ENCODE peak calls at places on chromosomes 3 and 15, in ten cellular contexts. One of them, this sample, is unnamed.

GRCh38 chr3:77038468-77038927 is 1.4 kb upstream of the ROBO2 start:
- DNase-seq in HepG2: peak
- DNase-seq in ovary: peak
- DNase-seq in Peyer's patch: no peak
- DNase-seq in prostate gland: peak
- DNase-seq in stomach: peak
- DNase-seq in IMR-90: peak
- DNase-seq in GM12892: no peak
- DNase-seq in right lobe of liver: peak
- DNase-seq in A549: peak
- DNase-seq in this sample: peak

GRCh38 chr15:98400120-98400519 is 248.2 kb upstream of the IGF1R start:
- DNase-seq in HepG2: no peak
- DNase-seq in ovary: no peak
- DNase-seq in Peyer's patch: no peak
- DNase-seq in prostate gland: no peak
- DNase-seq in stomach: no peak
- DNase-seq in IMR-90: no peak
- DNase-seq in GM12892: no peak
- DNase-seq in right lobe of liver: no peak
- DNase-seq in A549: no peak
- DNase-seq in this sample: no peak

GRCh38 chr3:42090973-42091731 is at the start of gene TRAK1:
- DNase-seq in HepG2: no peak
- DNase-seq in ovary: no peak
- DNase-seq in Peyer's patch: no peak
- DNase-seq in prostate gland: peak
- DNase-seq in stomach: no peak
- DNase-seq in IMR-90: no peak
- DNase-seq in GM12892: no peak
- DNase-seq in right lobe of liver: no peak
- DNase-seq in A549: no peak
- DNase-seq in this sample: peak

GRCh38 chr3:53254810-53255359 is 937 bp downstream of the TKT start:
- DNase-seq in HepG2: no peak
- DNase-seq in ovary: peak
- DNase-seq in Peyer's patch: peak
- DNase-seq in prostate gland: peak
- DNase-seq in stomach: peak
- DNase-seq in IMR-90: peak
- DNase-seq in GM12892: peak
- DNase-seq in right lobe of liver: peak
- DNase-seq in A549: no peak
- DNase-seq in this sample: peak

GRCh38 chr15:100210338-100210737 is 131.4 kb downstream of the ADAMTS17 start:
- DNase-seq in HepG2: no peak
- DNase-seq in ovary: no peak
- DNase-seq in Peyer's patch: no peak
- DNase-seq in prostate gland: no peak
- DNase-seq in stomach: no peak
- DNase-seq in IMR-90: no peak
- DNase-seq in GM12892: no peak
- DNase-seq in right lobe of liver: no peak
- DNase-seq in A549: no peak
- DNase-seq in this sample: no peak

GRCh38 chr15:28911295-28911979 is 25.7 kb downstream of the APBA2 start:
- DNase-seq in HepG2: no peak
- DNase-seq in ovary: no peak
- DNase-seq in Peyer's patch: no peak
- DNase-seq in prostate gland: no peak
- DNase-seq in stomach: no peak
- DNase-seq in IMR-90: no peak
- DNase-seq in GM12892: no peak
- DNase-seq in right lobe of liver: peak
- DNase-seq in A549: no peak
- DNase-seq in this sample: no peak

GRCh38 chr15:52221730-52222129 is 30.5 kb upstream of the GNB5 start:
- DNase-seq in HepG2: no peak
- DNase-seq in ovary: no peak
- DNase-seq in Peyer's patch: no peak
- DNase-seq in prostate gland: no peak
- DNase-seq in stomach: no peak
- DNase-seq in IMR-90: no peak
- DNase-seq in GM12892: no peak
- DNase-seq in right lobe of liver: no peak
- DNase-seq in A549: no peak
- DNase-seq in this sample: no peak

GRCh38 chr15:26967719-26968269 is 3.2 kb upstream of the GABRG3 start:
- DNase-seq in HepG2: no peak
- DNase-seq in ovary: no peak
- DNase-seq in Peyer's patch: no peak
- DNase-seq in prostate gland: no peak
- DNase-seq in stomach: no peak
- DNase-seq in IMR-90: no peak
- DNase-seq in GM12892: no peak
- DNase-seq in right lobe of liver: no peak
- DNase-seq in A549: no peak
- DNase-seq in this sample: peak

GRCh38 chr3:191070762-191071365 is 128.2 kb upstream of the OSTN start:
- DNase-seq in HepG2: no peak
- DNase-seq in ovary: no peak
- DNase-seq in Peyer's patch: no peak
- DNase-seq in prostate gland: no peak
- DNase-seq in stomach: no peak
- DNase-seq in IMR-90: peak
- DNase-seq in GM12892: no peak
- DNase-seq in right lobe of liver: no peak
- DNase-seq in A549: no peak
- DNase-seq in this sample: no peak

GRCh38 chr3:170418422-170419300 is at the start of gene CLDN11:
- DNase-seq in HepG2: no peak
- DNase-seq in ovary: peak
- DNase-seq in Peyer's patch: no peak
- DNase-seq in prostate gland: peak
- DNase-seq in stomach: no peak
- DNase-seq in IMR-90: peak
- DNase-seq in GM12892: no peak
- DNase-seq in right lobe of liver: no peak
- DNase-seq in A549: no peak
- DNase-seq in this sample: peak

GRCh38 chr3:170496026-170496867 is 77.6 kb downstream of the CLDN11 start:
- DNase-seq in HepG2: no peak
- DNase-seq in ovary: no peak
- DNase-seq in Peyer's patch: no peak
- DNase-seq in prostate gland: no peak
- DNase-seq in stomach: no peak
- DNase-seq in IMR-90: no peak
- DNase-seq in GM12892: no peak
- DNase-seq in right lobe of liver: no peak
- DNase-seq in A549: no peak
- DNase-seq in this sample: peak

GRCh38 chr3:181470349-181470748 is 241.4 kb upstream of the SOX2 start:
- DNase-seq in HepG2: no peak
- DNase-seq in ovary: no peak
- DNase-seq in Peyer's patch: no peak
- DNase-seq in prostate gland: no peak
- DNase-seq in stomach: no peak
- DNase-seq in IMR-90: no peak
- DNase-seq in GM12892: no peak
- DNase-seq in right lobe of liver: no peak
- DNase-seq in A549: no peak
- DNase-seq in this sample: no peak
- TF ChIP-seq POLR2A in HepG2: no peak
- TF ChIP-seq POLR2A in ovary: no peak
- TF ChIP-seq POLR2A in Peyer's patch: no peak
- TF ChIP-seq POLR2A in prostate gland: no peak
- TF ChIP-seq POLR2A in stomach: no peak
- TF ChIP-seq POLR2A in IMR-90: no peak
- TF ChIP-seq POLR2A in GM12892: no peak
- TF ChIP-seq POLR2A in right lobe of liver: no peak
- TF ChIP-seq POLR2A in A549: no peak
- TF ChIP-seq POLR2A in this sample: no peak

DNA sequence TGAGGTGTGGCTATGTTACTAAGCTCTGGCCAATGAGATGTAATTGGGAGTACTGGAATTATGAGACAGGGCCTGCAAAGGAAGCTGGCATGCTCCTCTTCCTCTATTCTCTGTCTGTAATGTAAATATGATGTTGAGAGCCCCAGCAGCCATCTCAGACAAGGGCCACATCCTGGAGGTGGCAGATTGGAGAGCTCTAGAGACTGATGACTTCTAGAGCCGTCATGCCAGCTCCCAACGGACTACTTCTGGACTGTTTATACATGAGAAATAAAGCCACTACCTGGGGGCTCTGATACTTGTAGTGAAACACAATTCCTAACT is 19.7 kb downstream of the PLD1 start:
- DNase-seq in HepG2: no peak
- DNase-seq in ovary: no peak
- DNase-seq in Peyer's patch: no peak
- DNase-seq in prostate gland: no peak
- DNase-seq in stomach: no peak
- DNase-seq in IMR-90: no peak
- DNase-seq in GM12892: no peak
- DNase-seq in right lobe of liver: no peak
- DNase-seq in A549: no peak
- DNase-seq in this sample: no peak
- TF ChIP-seq POLR2A in HepG2: no peak
- TF ChIP-seq POLR2A in ovary: no peak
- TF ChIP-seq POLR2A in Peyer's patch: no peak
- TF ChIP-seq POLR2A in prostate gland: no peak
- TF ChIP-seq POLR2A in stomach: no peak
- TF ChIP-seq POLR2A in IMR-90: no peak
- TF ChIP-seq POLR2A in GM12892: no peak
- TF ChIP-seq POLR2A in right lobe of liver: no peak
- TF ChIP-seq POLR2A in A549: no peak
- TF ChIP-seq POLR2A in this sample: no peak

GRCh38 chr15:66454143-66454542 is 43.4 kb downstream of the SNAPC5 start:
- DNase-seq in HepG2: peak
- DNase-seq in ovary: no peak
- DNase-seq in Peyer's patch: no peak
- DNase-seq in prostate gland: no peak
- DNase-seq in stomach: no peak
- DNase-seq in IMR-90: peak
- DNase-seq in GM12892: no peak
- DNase-seq in right lobe of liver: no peak
- DNase-seq in A549: no peak
- DNase-seq in this sample: no peak
- TF ChIP-seq POLR2A in HepG2: no peak
- TF ChIP-seq POLR2A in ovary: no peak
- TF ChIP-seq POLR2A in Peyer's patch: no peak
- TF ChIP-seq POLR2A in prostate gland: no peak
- TF ChIP-seq POLR2A in stomach: no peak
- TF ChIP-seq POLR2A in IMR-90: no peak
- TF ChIP-seq POLR2A in GM12892: no peak
- TF ChIP-seq POLR2A in right lobe of liver: no peak
- TF ChIP-seq POLR2A in A549: no peak
- TF ChIP-seq POLR2A in this sample: no peak

DNA sequence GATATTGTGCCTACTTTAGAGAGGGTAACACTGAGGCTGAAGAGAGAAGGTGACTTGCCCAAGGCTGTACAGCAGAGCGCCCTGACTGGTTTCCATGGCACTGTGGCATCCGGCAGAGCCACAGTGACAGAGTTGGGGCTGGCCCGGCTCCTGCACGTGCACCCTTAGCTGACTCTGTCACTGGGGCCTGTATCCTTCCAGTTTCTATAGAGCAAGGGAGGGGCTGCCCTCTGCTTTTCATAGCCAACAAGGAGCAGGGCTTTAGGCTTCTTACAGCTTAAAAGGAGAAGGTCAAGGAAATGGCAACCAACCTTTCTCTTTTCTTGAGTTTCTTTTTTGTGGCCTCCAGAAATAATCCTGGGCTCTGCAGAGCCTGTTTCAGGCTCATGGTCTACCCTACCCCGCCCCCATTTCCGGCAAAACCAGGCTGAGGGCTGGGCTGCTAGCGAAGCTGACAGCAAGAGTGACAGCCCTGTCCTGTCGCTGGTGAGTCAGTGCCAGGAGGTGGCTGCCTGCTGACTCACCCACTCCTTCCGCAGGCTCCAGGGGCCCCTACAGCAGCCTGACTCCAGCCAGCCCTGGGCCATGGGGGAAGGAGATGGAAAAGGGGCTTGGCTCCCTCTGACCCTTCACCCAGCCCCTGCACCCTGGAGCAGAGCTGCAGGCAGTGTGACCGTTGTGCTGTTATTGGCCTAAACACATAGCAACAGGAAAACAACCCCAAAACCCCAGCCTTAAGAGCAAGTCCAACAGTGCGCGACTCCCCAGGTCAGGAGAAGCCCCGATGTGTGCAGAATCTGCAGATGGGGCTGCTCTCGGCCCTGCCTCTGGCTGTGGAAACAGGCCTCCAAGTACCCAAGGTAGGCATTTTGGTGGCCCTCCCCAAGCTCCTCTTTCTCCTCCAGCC is 29.8 kb downstream of the SLC6A6 start:
- DNase-seq in HepG2: peak
- DNase-seq in ovary: no peak
- DNase-seq in Peyer's patch: peak
- DNase-seq in prostate gland: peak
- DNase-seq in stomach: peak
- DNase-seq in IMR-90: peak
- DNase-seq in GM12892: peak
- DNase-seq in right lobe of liver: peak
- DNase-seq in A549: peak
- DNase-seq in this sample: peak
- TF ChIP-seq POLR2A in HepG2: no peak
- TF ChIP-seq POLR2A in ovary: no peak
- TF ChIP-seq POLR2A in Peyer's patch: peak
- TF ChIP-seq POLR2A in prostate gland: no peak
- TF ChIP-seq POLR2A in stomach: no peak
- TF ChIP-seq POLR2A in IMR-90: no peak
- TF ChIP-seq POLR2A in GM12892: peak
- TF ChIP-seq POLR2A in right lobe of liver: no peak
- TF ChIP-seq POLR2A in A549: no peak
- TF ChIP-seq POLR2A in this sample: no peak

DNA sequence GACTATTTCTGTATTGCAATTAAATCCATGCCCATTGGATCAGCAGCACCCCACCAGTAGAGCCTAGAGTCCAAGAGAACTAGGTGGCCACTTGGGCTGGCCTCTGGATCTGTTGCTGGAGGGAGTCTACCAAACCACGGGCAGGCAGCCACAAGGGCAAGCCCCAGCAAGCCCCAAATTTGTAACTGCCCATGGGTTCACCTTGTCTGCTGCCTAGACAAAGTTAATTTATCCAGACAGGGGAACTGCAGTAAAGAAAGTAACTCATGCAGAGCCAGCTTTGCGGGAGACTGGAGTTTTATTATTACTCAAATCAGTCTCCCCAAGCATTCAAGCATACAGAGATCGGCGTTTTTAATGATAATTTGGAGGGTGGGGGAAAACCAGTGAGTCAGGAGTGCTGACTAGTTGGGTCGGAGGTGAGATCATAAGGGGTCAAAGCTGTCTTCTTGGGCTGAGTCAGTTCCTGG is 74.0 kb upstream of the TERB2 start:
- DNase-seq in HepG2: no peak
- DNase-seq in ovary: no peak
- DNase-seq in Peyer's patch: no peak
- DNase-seq in prostate gland: no peak
- DNase-seq in stomach: no peak
- DNase-seq in IMR-90: no peak
- DNase-seq in GM12892: no peak
- DNase-seq in right lobe of liver: no peak
- DNase-seq in A549: no peak
- DNase-seq in this sample: no peak
- TF ChIP-seq POLR2A in HepG2: no peak
- TF ChIP-seq POLR2A in ovary: no peak
- TF ChIP-seq POLR2A in Peyer's patch: no peak
- TF ChIP-seq POLR2A in prostate gland: no peak
- TF ChIP-seq POLR2A in stomach: no peak
- TF ChIP-seq POLR2A in IMR-90: no peak
- TF ChIP-seq POLR2A in GM12892: peak
- TF ChIP-seq POLR2A in right lobe of liver: no peak
- TF ChIP-seq POLR2A in A549: no peak
- TF ChIP-seq POLR2A in this sample: no peak

GRCh38 chr15:40405501-40406381 is at the start of gene IVD:
- DNase-seq in HepG2: peak
- DNase-seq in ovary: peak
- DNase-seq in Peyer's patch: peak
- DNase-seq in prostate gland: peak
- DNase-seq in stomach: peak
- DNase-seq in IMR-90: peak
- DNase-seq in GM12892: peak
- DNase-seq in right lobe of liver: peak
- DNase-seq in A549: peak
- DNase-seq in this sample: peak
- TF ChIP-seq POLR2A in HepG2: peak
- TF ChIP-seq POLR2A in ovary: peak
- TF ChIP-seq POLR2A in Peyer's patch: peak
- TF ChIP-seq POLR2A in prostate gland: no peak
- TF ChIP-seq POLR2A in stomach: no peak
- TF ChIP-seq POLR2A in IMR-90: peak
- TF ChIP-seq POLR2A in GM12892: peak
- TF ChIP-seq POLR2A in right lobe of liver: peak
- TF ChIP-seq POLR2A in A549: peak
- TF ChIP-seq POLR2A in this sample: no peak